ENCODE peak calls at places on chromosomes 2 and 18, in nine cellular contexts. T is CD4-positive, alpha-beta T cell; Y is ovary; R is IMR-90; F is PC-3; X is A549; Q is AG04450; A is astrocyte; I is tibial nerve. L is an unnamed sample. For H3K9me3, the result is how much of the 10 kb centered on the place peaks cover.

GRCh38 chr18:41096504-41096903 is 858.5 kb upstream of the PIK3C3 start:
- DNase-seq in T (no peak), Y (no peak), R (peak), F (peak), X (no peak), Q (no peak), A (peak), I (no peak), L (no peak)

GRCh38 chr2:86025976-86026743 is 79.5 kb downstream of the POLR1A start:
- DNase-seq in T (no peak), Y (no peak), R (no peak), F (no peak), X (no peak), Q (no peak), A (no peak), I (no peak), L (no peak)

GRCh38 chr18:77360315-77361186 is 110.9 kb downstream of the GALR1 start:
- DNase-seq in T (no peak), Y (no peak), R (no peak), F (no peak), X (no peak), Q (no peak), A (no peak), I (no peak), L (no peak)

GRCh38 chr18:12599543-12599942 is 58.4 kb downstream of the SPIRE1 start:
- DNase-seq in T (no peak), Y (no peak), R (no peak), F (peak), X (no peak), Q (no peak), A (no peak), I (no peak), L (no peak)

GRCh38 chr18:32328379-32328778 is 138.5 kb downstream of the MEP1B start:
- DNase-seq in T (no peak), Y (no peak), R (peak), F (peak), X (no peak), Q (no peak), A (peak), I (no peak), L (no peak)

GRCh38 chr2:46439582-46439981 is 39.8 kb upstream of the TMEM247 start:
- DNase-seq in T (no peak), Y (no peak), R (no peak), F (no peak), X (no peak), Q (no peak), A (no peak), I (no peak), L (no peak)

GRCh38 chr2:65605427-65606058 is 173.1 kb upstream of the SPRED2 start:
- DNase-seq in T (no peak), Y (no peak), R (no peak), F (no peak), X (no peak), Q (no peak), A (no peak), I (no peak), L (peak)

GRCh38 chr2:38713311-38713710 is 37.9 kb downstream of the SRSF7 start:
- DNase-seq in T (no peak), Y (no peak), R (no peak), F (no peak), X (no peak), Q (no peak), A (no peak), I (no peak), L (no peak)

GRCh38 chr2:156896294-156896693 is 361.2 kb upstream of the GALNT5 start:
- DNase-seq in T (no peak), Y (no peak), R (peak), F (peak), X (no peak), Q (no peak), A (peak), I (no peak), L (no peak)

GRCh38 chr2:177552414-177553175 is 160.0 kb downstream of the AGPS start:
- DNase-seq in T (peak), Y (peak), R (peak), F (peak), X (peak), Q (peak), A (peak), I (peak), L (peak)

GRCh38 chr2:177551989-177552413 is 159.4 kb downstream of the AGPS start:
- DNase-seq in T (no peak), Y (no peak), R (no peak), F (no peak), X (peak), Q (no peak), A (no peak), I (no peak), L (no peak)

GRCh38 chr2:177556134-177556533 is 163.6 kb downstream of the AGPS start:
- DNase-seq in T (no peak), Y (no peak), R (no peak), F (no peak), X (no peak), Q (no peak), A (no peak), I (no peak), L (no peak)

GRCh38 chr2:177554365-177554764 is 161.8 kb downstream of the AGPS start:
- DNase-seq in T (no peak), Y (no peak), R (no peak), F (peak), X (no peak), Q (no peak), A (no peak), I (no peak), L (no peak)

GRCh38 chr2:177553176-177553909 is 160.8 kb downstream of the AGPS start:
- DNase-seq in T (no peak), Y (no peak), R (peak), F (peak), X (no peak), Q (no peak), A (no peak), I (no peak), L (no peak)
- TF ChIP-seq CTCF in T (no peak), Y (no peak), R (no peak), F (no peak), X (no peak), Q (no peak), A (no peak), I (no peak), L (no peak)

GRCh38 chr2:81747481-81748070 is 1443.0 kb upstream of the LRRTM1 start:
- DNase-seq in T (no peak), Y (no peak), R (no peak), F (no peak), X (no peak), Q (no peak), A (no peak), I (no peak), L (no peak)
- H3K9me3 ChIP-seq in T (under half), Y (under half), R (under half), F (under half), X (under half), Q (under half), A (under half), I (under half), L (under half)

GRCh38 chr18:43422483-43422882 is 145.2 kb upstream of the SYT4 start:
- DNase-seq in T (no peak), Y (no peak), R (no peak), F (no peak), X (peak), Q (no peak), A (peak), I (no peak), L (no peak)
- TF ChIP-seq CTCF in T (no peak), Y (no peak), R (no peak), F (no peak), X (no peak), Q (no peak), A (peak), I (no peak), L (no peak)

DNA sequence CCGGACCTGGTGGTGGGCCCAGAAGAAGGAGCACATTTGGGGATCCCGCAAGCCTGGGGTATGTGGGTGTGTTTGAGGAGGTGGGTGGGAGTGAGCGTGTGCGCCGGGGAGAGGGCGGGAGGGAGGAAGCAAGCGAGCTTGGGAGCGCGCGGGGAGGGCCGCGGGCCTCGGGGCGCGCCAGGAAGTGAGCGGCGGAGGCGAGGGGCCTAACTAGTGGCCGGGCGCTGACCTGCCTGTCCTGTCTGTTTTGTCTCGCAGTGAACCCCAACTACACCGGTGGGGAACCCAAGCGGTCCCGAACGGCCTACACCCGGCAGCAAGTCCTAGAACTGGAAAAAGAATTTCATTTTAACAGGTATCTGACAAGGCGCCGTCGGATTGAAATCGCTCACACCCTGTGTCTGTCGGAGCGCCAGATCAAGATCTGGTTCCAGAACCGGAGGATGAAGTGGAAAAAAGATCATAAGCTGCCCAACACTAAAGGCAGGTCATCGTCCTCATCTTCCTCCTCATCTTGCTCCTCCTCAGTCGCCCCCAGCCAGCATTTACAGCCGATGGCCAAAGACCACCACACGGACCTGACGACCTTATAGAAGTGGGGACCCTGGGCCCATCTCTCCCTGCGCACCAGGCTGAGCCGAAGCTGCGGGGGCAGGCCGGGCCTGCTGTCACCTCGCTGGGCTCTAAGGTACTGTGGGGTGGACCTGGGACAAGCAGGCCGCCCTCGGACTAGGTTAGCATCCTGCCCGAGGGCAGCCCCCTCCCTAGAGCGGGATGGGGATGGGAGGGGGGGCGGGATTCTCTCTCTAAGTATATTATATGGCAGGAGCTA is 1.2 kb downstream of the HOXD4 start:
- DNase-seq in T (no peak), Y (no peak), R (no peak), F (no peak), X (no peak), Q (no peak), A (no peak), I (no peak), L (no peak)
- H3K9me3 ChIP-seq in T (under half), Y (under half), R (under half), F (under half), X (under half), Q (under half), A (under half), I (under half), L (under half)

DNA sequence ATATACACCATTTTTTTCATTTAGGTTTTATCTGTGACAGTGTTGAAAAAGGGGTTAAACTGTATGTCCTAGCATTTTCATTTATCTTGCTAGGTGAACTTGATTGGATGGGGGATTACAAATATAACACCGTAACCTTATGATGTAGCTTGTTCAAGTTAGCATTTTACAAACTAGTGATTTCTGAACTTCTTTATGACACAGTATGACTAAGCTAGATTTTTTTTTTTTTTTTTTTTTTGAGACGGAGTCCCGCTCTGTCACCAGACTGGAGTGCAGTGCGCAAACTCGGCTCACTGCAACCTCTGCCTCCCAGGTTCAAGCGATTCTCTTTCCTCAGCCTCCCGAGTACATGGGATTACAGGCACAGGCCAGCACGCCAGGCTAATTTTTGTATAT is 47.1 kb downstream of the KCMF1 start:
- DNase-seq in T (no peak), Y (no peak), R (peak), F (no peak), X (no peak), Q (no peak), A (peak), I (no peak), L (no peak)
- TF ChIP-seq CTCF in T (no peak), Y (no peak), R (no peak), F (no peak), X (no peak), Q (no peak), A (no peak), I (no peak), L (no peak)